ENCODE peak calls at places on chromosomes 13 and 19, in six cellular contexts. Y is right lobe of liver, P is transverse colon, I is uterus, D is ovary, X is IMR-90. B is an unnamed sample. For H3K4me1, the result is how much of the 10 kb centered on the place peaks cover.

GRCh38 chr13:90171649-90172048 is 1175.8 kb upstream of the MIR17HG start:
- DNase-seq in Y (no peak), P (no peak), I (no peak), D (no peak), X (no peak), B (no peak)

GRCh38 chr13:39684531-39685137 is 29.2 kb downstream of the COG6 start:
- DNase-seq in Y (no peak), P (no peak), I (no peak), D (no peak), X (peak), B (no peak)

GRCh38 chr13:110283661-110284516 is 23.1 kb downstream of the COL4A1 start:
- DNase-seq in Y (no peak), P (no peak), I (no peak), D (no peak), X (peak), B (no peak)

GRCh38 chr13:51191743-51192142 is 30.5 kb upstream of the FAM124A start:
- DNase-seq in Y (no peak), P (no peak), I (no peak), D (no peak), X (no peak), B (no peak)

GRCh38 chr19:1082165-1082927 is 12.8 kb downstream of the POLR2E start:
- DNase-seq in Y (peak), P (peak), I (no peak), D (peak), X (no peak), B (no peak)

GRCh38 chr13:98751397-98752110 is 918 bp downstream of the SLC15A1 start:
- DNase-seq in Y (peak), P (peak), I (no peak), D (no peak), X (peak), B (no peak)

GRCh38 chr13:60226507-60226906 is 62.8 kb upstream of the DIAPH3 start:
- DNase-seq in Y (no peak), P (peak), I (no peak), D (no peak), X (peak), B (no peak)

GRCh38 chr13:107835339-107836018 is 379.9 kb downstream of the LIG4 start:
- DNase-seq in Y (no peak), P (no peak), I (no peak), D (no peak), X (peak), B (no peak)

GRCh38 chr13:75139291-75139690 is 342.7 kb downstream of the TBC1D4 start:
- DNase-seq in Y (no peak), P (no peak), I (no peak), D (no peak), X (peak), B (no peak)

DNA sequence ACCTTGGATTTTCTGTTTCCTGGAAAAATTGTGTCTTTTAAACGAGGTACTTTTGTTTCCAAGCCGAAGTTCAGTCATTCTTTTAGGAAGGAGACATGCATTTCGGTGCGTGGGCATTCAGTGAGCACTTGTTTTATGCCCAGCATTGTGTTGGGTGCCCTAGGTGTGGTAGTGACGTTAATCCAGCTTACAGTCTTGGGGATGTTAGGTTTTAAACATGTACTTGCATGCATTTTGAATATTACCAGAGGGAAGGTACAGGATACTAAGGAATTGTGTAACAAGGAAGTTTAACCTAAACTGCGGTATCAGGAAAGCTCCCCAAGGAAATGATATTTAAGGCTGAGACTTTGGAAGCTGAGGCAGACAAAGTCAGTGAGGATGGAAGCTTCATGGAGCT is 66.3 kb downstream of the ARHGAP35 start:
- DNase-seq in Y (no peak), P (no peak), I (no peak), D (no peak), X (no peak), B (no peak)
- H3K4me1 ChIP-seq in Y (under half), P (under half), I (under half), D (under half), X (under half), B (under half)

DNA sequence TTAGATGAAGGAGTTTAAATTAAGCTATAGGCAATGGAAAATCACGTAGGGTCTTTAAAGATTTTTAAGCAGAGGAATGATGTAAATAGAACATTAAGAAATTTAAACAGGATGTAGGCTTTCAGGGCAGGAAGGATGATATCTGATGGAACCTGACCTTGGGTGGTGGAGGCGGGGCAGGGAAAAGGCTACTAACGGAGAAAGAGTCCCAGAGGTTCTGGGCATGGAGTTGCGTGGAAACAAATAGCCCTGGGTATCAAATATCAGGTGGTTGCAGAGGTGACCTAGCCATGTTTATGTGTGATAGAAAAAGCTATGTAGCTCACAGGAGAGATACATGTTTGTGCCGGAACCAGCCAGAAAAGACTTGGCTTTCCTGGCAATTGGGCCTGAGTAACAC is 7.8 kb upstream of the CDK8 start:
- DNase-seq in Y (no peak), P (no peak), I (no peak), D (no peak), X (peak), B (no peak)
- TF ChIP-seq POLR2A in Y (no peak), P (no peak), I (no peak), D (no peak), X (no peak), B (no peak)

GRCh38 chr19:35860436-35860817 is 3.7 kb downstream of the KIRREL2 start:
- DNase-seq in Y (no peak), P (no peak), I (no peak), D (no peak), X (no peak), B (no peak)
- TF ChIP-seq CTCF in Y (no peak), P (no peak), I (no peak), D (no peak), X (no peak), B (no peak)

DNA sequence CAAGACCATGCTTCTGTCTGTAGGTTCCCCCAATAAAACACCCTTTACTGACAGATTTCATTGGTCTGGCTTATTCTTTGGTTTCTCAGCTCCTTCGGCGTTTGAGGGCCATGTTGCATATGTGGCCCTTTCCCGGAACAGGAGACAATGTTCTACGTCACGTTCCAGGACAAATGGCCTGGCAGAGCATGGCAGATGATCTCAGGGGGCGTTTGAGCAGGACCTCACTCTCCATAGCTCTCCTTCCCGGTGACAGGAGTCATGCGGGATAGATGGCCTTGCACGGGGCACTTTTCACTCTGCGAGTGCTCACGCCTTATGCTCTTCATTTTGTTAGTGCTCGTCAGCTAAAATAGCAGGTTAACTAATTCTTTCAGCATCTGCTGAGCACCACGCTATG is 5.4 kb upstream of the ATP11A start:
- DNase-seq in Y (no peak), P (no peak), I (no peak), D (no peak), X (no peak), B (no peak)
- H3K4me1 ChIP-seq in Y (under half), P (under half), I (under half), D (under half), X (under half), B (under half)